ENCODE peak calls at places on chromosomes 2 and 18, in four cellular contexts. One of them, this sample, is unnamed.

GRCh38 chr2:207091928-207092327 is 73.8 kb downstream of the KLF7 start:
- DNase-seq in stimulated activated CD4-positive, alpha-beta T cell treated with anti-CD3 and anti-CD28 coated beads, Interleukin-4, amount 100 ng/mL, for 24 hours: no peak
- DNase-seq in left cardiac atrium: no peak
- DNase-seq in memory B cell: no peak
- DNase-seq in this sample: no peak

GRCh38 chr2:112093216-112093615 is 38.1 kb downstream of the TMEM87B start:
- DNase-seq in stimulated activated CD4-positive, alpha-beta T cell treated with anti-CD3 and anti-CD28 coated beads, Interleukin-4, amount 100 ng/mL, for 24 hours: no peak
- DNase-seq in memory B cell: no peak
- DNase-seq in left cardiac atrium: no peak
- DNase-seq in this sample: no peak

GRCh38 chr18:79571221-79572092 is 108.1 kb upstream of the CTDP1 start:
- DNase-seq in stimulated activated CD4-positive, alpha-beta T cell treated with anti-CD3 and anti-CD28 coated beads, Interleukin-4, amount 100 ng/mL, for 24 hours: no peak
- DNase-seq in left cardiac atrium: no peak
- DNase-seq in memory B cell: no peak
- DNase-seq in this sample: no peak

GRCh38 chr2:233285921-233286320 is 21.7 kb upstream of the SAG start:
- DNase-seq in memory B cell: no peak
- DNase-seq in stimulated activated CD4-positive, alpha-beta T cell treated with anti-CD3 and anti-CD28 coated beads, Interleukin-4, amount 100 ng/mL, for 24 hours: no peak
- DNase-seq in left cardiac atrium: no peak
- DNase-seq in this sample: no peak

GRCh38 chr2:211077216-211077764 is 520.9 kb downstream of the CPS1 start:
- DNase-seq in left cardiac atrium: no peak
- DNase-seq in stimulated activated CD4-positive, alpha-beta T cell treated with anti-CD3 and anti-CD28 coated beads, Interleukin-4, amount 100 ng/mL, for 24 hours: no peak
- DNase-seq in memory B cell: no peak
- DNase-seq in this sample: no peak

GRCh38 chr2:162919111-162919510 is 80.5 kb upstream of the KCNH7 start:
- DNase-seq in stimulated activated CD4-positive, alpha-beta T cell treated with anti-CD3 and anti-CD28 coated beads, Interleukin-4, amount 100 ng/mL, for 24 hours: no peak
- DNase-seq in left cardiac atrium: no peak
- DNase-seq in memory B cell: no peak
- DNase-seq in this sample: no peak

GRCh38 chr2:174484573-174484972 is 2.3 kb downstream of the GPR155 start:
- DNase-seq in memory B cell: no peak
- DNase-seq in stimulated activated CD4-positive, alpha-beta T cell treated with anti-CD3 and anti-CD28 coated beads, Interleukin-4, amount 100 ng/mL, for 24 hours: no peak
- DNase-seq in left cardiac atrium: no peak
- DNase-seq in this sample: no peak

GRCh38 chr2:105576440-105577241 is 168.1 kb upstream of the NCK2 start:
- DNase-seq in stimulated activated CD4-positive, alpha-beta T cell treated with anti-CD3 and anti-CD28 coated beads, Interleukin-4, amount 100 ng/mL, for 24 hours: no peak
- DNase-seq in left cardiac atrium: no peak
- DNase-seq in memory B cell: peak
- DNase-seq in this sample: no peak

GRCh38 chr2:101657787-101658186 is 39.7 kb upstream of the MAP4K4 start:
- DNase-seq in memory B cell: no peak
- DNase-seq in left cardiac atrium: no peak
- DNase-seq in stimulated activated CD4-positive, alpha-beta T cell treated with anti-CD3 and anti-CD28 coated beads, Interleukin-4, amount 100 ng/mL, for 24 hours: no peak
- DNase-seq in this sample: no peak

GRCh38 chr2:106025796-106026195 is 168.3 kb downstream of the UXS1 start:
- DNase-seq in stimulated activated CD4-positive, alpha-beta T cell treated with anti-CD3 and anti-CD28 coated beads, Interleukin-4, amount 100 ng/mL, for 24 hours: no peak
- DNase-seq in left cardiac atrium: no peak
- DNase-seq in memory B cell: no peak
- DNase-seq in this sample: no peak

GRCh38 chr2:94880507-94880906 is 9.3 kb downstream of the TEKT4 start:
- DNase-seq in left cardiac atrium: no peak
- DNase-seq in stimulated activated CD4-positive, alpha-beta T cell treated with anti-CD3 and anti-CD28 coated beads, Interleukin-4, amount 100 ng/mL, for 24 hours: no peak
- DNase-seq in memory B cell: no peak
- DNase-seq in this sample: no peak

GRCh38 chr2:25313711-25314513 is 27.8 kb downstream of the DNMT3A start:
- DNase-seq in memory B cell: no peak
- DNase-seq in left cardiac atrium: no peak
- DNase-seq in stimulated activated CD4-positive, alpha-beta T cell treated with anti-CD3 and anti-CD28 coated beads, Interleukin-4, amount 100 ng/mL, for 24 hours: peak
- DNase-seq in this sample: no peak

GRCh38 chr2:70460333-70460732 is 93.3 kb downstream of the TGFA start:
- DNase-seq in left cardiac atrium: no peak
- DNase-seq in memory B cell: no peak
- DNase-seq in stimulated activated CD4-positive, alpha-beta T cell treated with anti-CD3 and anti-CD28 coated beads, Interleukin-4, amount 100 ng/mL, for 24 hours: no peak
- DNase-seq in this sample: no peak

GRCh38 chr2:146734042-146734715 is 1110.7 kb upstream of the ACVR2A start:
- DNase-seq in left cardiac atrium: no peak
- DNase-seq in stimulated activated CD4-positive, alpha-beta T cell treated with anti-CD3 and anti-CD28 coated beads, Interleukin-4, amount 100 ng/mL, for 24 hours: no peak
- DNase-seq in memory B cell: no peak
- DNase-seq in this sample: no peak

GRCh38 chr2:230687498-230687897 is 25.1 kb upstream of the CAB39 start:
- DNase-seq in left cardiac atrium: no peak
- DNase-seq in memory B cell: no peak
- DNase-seq in stimulated activated CD4-positive, alpha-beta T cell treated with anti-CD3 and anti-CD28 coated beads, Interleukin-4, amount 100 ng/mL, for 24 hours: no peak
- DNase-seq in this sample: no peak

GRCh38 chr18:9898792-9899549 is 13.2 kb downstream of the TXNDC2 start:
- DNase-seq in left cardiac atrium: no peak
- DNase-seq in memory B cell: no peak
- DNase-seq in stimulated activated CD4-positive, alpha-beta T cell treated with anti-CD3 and anti-CD28 coated beads, Interleukin-4, amount 100 ng/mL, for 24 hours: no peak
- DNase-seq in this sample: no peak

GRCh38 chr2:68739261-68740183 is 4.9 kb downstream of the ARHGAP25 start:
- DNase-seq in left cardiac atrium: no peak
- DNase-seq in stimulated activated CD4-positive, alpha-beta T cell treated with anti-CD3 and anti-CD28 coated beads, Interleukin-4, amount 100 ng/mL, for 24 hours: peak
- DNase-seq in memory B cell: no peak
- DNase-seq in this sample: no peak

GRCh38 chr2:1645761-1646476 is 98.4 kb downstream of the PXDN start:
- DNase-seq in memory B cell: no peak
- DNase-seq in stimulated activated CD4-positive, alpha-beta T cell treated with anti-CD3 and anti-CD28 coated beads, Interleukin-4, amount 100 ng/mL, for 24 hours: no peak
- DNase-seq in left cardiac atrium: no peak
- DNase-seq in this sample: no peak

GRCh38 chr2:18178736-18179349 is 300.4 kb downstream of the KCNS3 start:
- DNase-seq in left cardiac atrium: no peak
- DNase-seq in stimulated activated CD4-positive, alpha-beta T cell treated with anti-CD3 and anti-CD28 coated beads, Interleukin-4, amount 100 ng/mL, for 24 hours: peak
- DNase-seq in memory B cell: peak
- DNase-seq in this sample: peak

GRCh38 chr2:10137053-10137843 is 14.7 kb downstream of the RRM2 start:
- DNase-seq in stimulated activated CD4-positive, alpha-beta T cell treated with anti-CD3 and anti-CD28 coated beads, Interleukin-4, amount 100 ng/mL, for 24 hours: no peak
- DNase-seq in memory B cell: no peak
- DNase-seq in left cardiac atrium: no peak
- DNase-seq in this sample: no peak

This sample was measured in BE2C.